ENCODE peak calls at places on chromosomes 12 and 14, in nine cellular contexts. S is Peyer's patch, X is WERI-Rb-1, U is neuronal stem cell, L is astrocyte of the spinal cord, V is skeletal muscle cell, B is SJSA1, C is PC-9, N is AG09309. R is an unnamed sample.

GRCh38 chr14:87989613-87990299 is 3.2 kb downstream of the GALC start:
- DNase-seq in L (no peak), U (no peak), B (no peak), C (no peak), N (no peak), X (no peak), S (peak), V (no peak), R (no peak)

GRCh38 chr12:68106160-68106559 is 53.4 kb downstream of the IFNG start:
- DNase-seq in U (no peak), B (peak), X (no peak), C (peak), V (peak), L (peak), N (peak), S (no peak), R (peak)

GRCh38 chr12:69910739-69911138 is 85.7 kb downstream of the MYRFL start:
- DNase-seq in B (no peak), S (no peak), V (no peak), U (no peak), C (no peak), L (no peak), N (no peak), X (no peak), R (no peak)

GRCh38 chr12:123938679-123939480 is 33.8 kb downstream of the CCDC92 start:
- DNase-seq in N (no peak), S (no peak), U (no peak), V (no peak), X (peak), B (no peak), C (no peak), L (no peak), R (no peak)

GRCh38 chr12:11954181-11954580 is 116.6 kb upstream of the BCL2L14 start:
- DNase-seq in S (no peak), U (no peak), V (no peak), C (no peak), X (no peak), N (no peak), L (no peak), B (no peak), R (no peak)

GRCh38 chr12:57112492-57113294 is 1.5 kb upstream of the STAT6 start:
- DNase-seq in V (no peak), X (peak), C (no peak), U (no peak), L (no peak), B (no peak), N (no peak), S (no peak), R (no peak)

GRCh38 chr14:101503431-101504095 is 57.7 kb upstream of the DIO3 start:
- DNase-seq in U (no peak), L (no peak), B (no peak), V (no peak), S (peak), C (no peak), N (no peak), X (no peak), R (no peak)

GRCh38 chr12:3119192-3119744 is 42.1 kb downstream of the TSPAN9 start:
- DNase-seq in S (no peak), B (no peak), C (peak), N (no peak), L (no peak), U (no peak), V (no peak), X (no peak), R (no peak)

GRCh38 chr14:100679707-100680438 is 46.8 kb upstream of the DLK1 start:
- DNase-seq in X (no peak), L (peak), U (no peak), V (peak), S (no peak), B (peak), C (no peak), N (peak), R (peak)

GRCh38 chr14:70045715-70046535 is 142.8 kb downstream of the SLC8A3 start:
- DNase-seq in N (no peak), S (peak), U (peak), B (peak), L (peak), X (peak), C (no peak), V (no peak), R (no peak)

GRCh38 chr12:13749380-13749779 is 232.0 kb downstream of the GRIN2B start:
- DNase-seq in N (no peak), S (no peak), U (no peak), V (no peak), C (no peak), B (no peak), X (no peak), L (no peak), R (no peak)

GRCh38 chr14:53144244-53144643 is 8.9 kb downstream of the DDHD1 start:
- DNase-seq in B (no peak), N (no peak), L (no peak), C (no peak), S (no peak), X (no peak), V (no peak), U (no peak), R (no peak)

GRCh38 chr14:103847954-103848719 is 762 bp upstream of the PPP1R13B start:
- DNase-seq in C (no peak), X (peak), S (peak), B (no peak), V (no peak), U (no peak), L (no peak), N (no peak), R (no peak)

GRCh38 chr12:92253301-92253700 is 107.7 kb upstream of the BTG1 start:
- DNase-seq in U (no peak), X (no peak), B (no peak), N (peak), S (no peak), V (no peak), C (no peak), L (no peak), R (no peak)

GRCh38 chr14:71380271-71380670 is 473.0 kb downstream of the PCNX1 start:
- DNase-seq in V (no peak), S (no peak), U (no peak), L (peak), C (peak), X (no peak), B (peak), N (no peak), R (no peak)

DNA sequence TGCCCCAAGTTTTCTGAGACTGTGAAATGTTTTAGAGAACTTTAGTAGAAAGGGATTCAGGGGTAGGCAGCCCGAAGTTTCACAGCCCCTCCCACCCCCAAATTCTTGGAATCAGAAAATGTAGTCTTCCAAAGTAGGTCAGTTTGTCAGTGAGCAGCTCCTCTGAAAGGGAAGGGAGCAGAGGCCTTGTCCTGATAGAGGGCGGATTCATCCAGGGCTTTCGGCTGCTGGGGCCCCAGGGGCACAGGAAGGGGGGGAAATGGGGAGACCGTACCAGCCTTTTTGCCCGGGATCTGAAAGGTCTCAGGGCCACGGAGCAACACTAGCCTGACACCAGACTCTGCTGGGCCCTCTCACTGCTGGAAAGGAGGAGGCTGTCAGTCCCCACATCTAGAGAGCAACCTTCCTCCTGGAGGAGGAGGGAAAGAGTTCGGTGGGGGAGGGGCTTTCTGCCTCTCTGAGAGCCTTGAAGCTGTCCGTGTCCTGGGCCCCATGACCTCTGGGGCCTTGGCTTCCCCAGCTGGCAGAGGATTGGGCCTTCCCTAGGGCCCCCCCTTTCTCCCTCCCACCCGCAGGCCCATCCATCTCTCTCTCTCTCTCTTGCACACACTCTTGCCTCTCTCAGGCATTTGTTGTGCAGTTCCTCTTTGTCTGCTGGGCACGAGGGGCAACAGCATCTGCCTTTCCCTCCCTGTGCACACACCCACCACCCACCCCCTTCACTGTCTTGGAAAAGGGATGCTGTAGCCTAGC is at the start of gene IKZF4:
- DNase-seq in B (no peak), C (no peak), U (peak), N (no peak), V (no peak), X (peak), S (peak), L (peak), R (no peak)
- H3K4me3 ChIP-seq in B (no peak), C (no peak), U (peak), N (no peak), V (peak), X (peak), S (peak), L (peak), R (peak)

DNA sequence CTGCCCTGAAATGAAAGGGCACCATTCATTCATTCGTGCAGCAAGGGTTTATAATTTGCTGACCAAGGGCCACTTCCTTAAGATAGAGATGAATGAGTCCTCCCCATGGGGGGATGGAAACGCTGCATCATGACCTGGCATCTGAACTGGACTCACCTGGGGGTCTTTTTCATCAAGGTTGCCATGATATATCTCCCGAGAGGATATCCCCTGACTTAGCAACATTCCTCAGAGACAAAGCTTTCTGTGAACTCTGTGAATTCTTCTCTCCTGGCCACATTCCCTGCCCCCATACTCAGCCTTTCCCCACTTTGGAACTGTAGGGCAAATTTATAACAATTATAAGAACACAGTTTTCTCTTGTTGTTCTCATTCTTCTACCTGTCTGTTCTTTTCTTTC is 30.8 kb downstream of the SRRM4 start:
- DNase-seq in X (no peak), C (no peak), U (no peak), S (no peak), L (no peak), B (no peak), N (no peak), V (no peak), R (no peak)
- H3K4me3 ChIP-seq in X (no peak), C (no peak), U (no peak), S (no peak), L (no peak), B (no peak), N (no peak), V (no peak), R (no peak)

GRCh38 chr14:98173291-98173690 is 1098.7 kb downstream of the BCL11B start:
- DNase-seq in U (no peak), N (no peak), S (peak), B (no peak), L (no peak), C (no peak), V (no peak), X (no peak), R (no peak)
- H3K4me3 ChIP-seq in U (no peak), N (no peak), S (no peak), B (no peak), L (no peak), C (no peak), V (no peak), X (no peak), R (no peak)

DNA sequence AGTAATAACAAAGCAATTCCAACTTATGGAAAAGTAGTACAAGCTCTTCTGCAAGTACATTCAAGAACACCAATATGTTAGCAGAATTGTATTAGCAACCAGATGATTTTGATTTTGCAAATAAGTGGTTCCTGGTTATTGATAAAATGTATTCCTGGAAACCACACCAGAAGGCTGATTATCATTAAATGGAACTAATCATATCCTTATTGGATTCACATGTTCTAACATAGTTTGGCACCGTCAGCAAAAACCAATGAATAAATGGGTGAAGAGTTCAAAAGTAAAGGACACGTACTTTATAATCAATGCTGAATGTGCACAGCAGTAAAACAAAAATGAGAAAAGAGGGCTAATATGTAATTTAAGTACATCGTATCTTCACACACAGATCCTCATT is 248.3 kb downstream of the NELL2 start:
- DNase-seq in S (no peak), N (no peak), V (no peak), U (no peak), C (no peak), X (no peak), B (no peak), L (no peak), R (no peak)
- H3K4me3 ChIP-seq in S (no peak), N (no peak), V (no peak), U (no peak), C (no peak), X (no peak), B (no peak), L (no peak), R (no peak)

GRCh38 chr12:47778842-47779241 is 5.8 kb downstream of the SLC48A1 start:
- DNase-seq in S (no peak), L (no peak), N (no peak), V (no peak), B (no peak), C (no peak), U (no peak), X (no peak), R (no peak)
- H3K4me3 ChIP-seq in S (no peak), L (no peak), N (no peak), V (no peak), B (no peak), C (no peak), U (peak), X (no peak), R (no peak)

R was measured in kidney epithelial cell.